ENCODE peak calls at places on chromosome 13, in five cellular contexts. F, Q, K, X and A are unnamed samples. For H3K4me1 and H3K9me3, the result is how much of the 10 kb centered on the place peaks cover.

GRCh38 chr13:111479412-111479811 is 159.0 kb downstream of the TEX29 start:
- DNase-seq in F (no peak), Q (no peak), K (no peak), X (no peak), A (no peak)

GRCh38 chr13:82713681-82714405 is 1168.4 kb downstream of the SLITRK1 start:
- DNase-seq in F (no peak), Q (no peak), K (no peak), X (no peak), A (no peak)

GRCh38 chr13:24693862-24694471 is 13.8 kb downstream of the ATP12A start:
- DNase-seq in F (no peak), Q (peak), K (no peak), X (peak), A (peak)

GRCh38 chr13:36553501-36553900 is 120.3 kb upstream of the SERTM1 start:
- DNase-seq in F (no peak), Q (no peak), K (no peak), X (no peak), A (no peak)

GRCh38 chr13:31032574-31033095 is 100.2 kb downstream of the TEX26 start:
- DNase-seq in F (no peak), Q (no peak), K (no peak), X (no peak), A (no peak)

GRCh38 chr13:109655206-109655600 is 131.2 kb downstream of the IRS2 start:
- DNase-seq in F (no peak), Q (no peak), K (no peak), X (no peak), A (no peak)

GRCh38 chr13:97234236-97234635 is 12.1 kb downstream of the MBNL2 start:
- DNase-seq in F (no peak), Q (no peak), K (no peak), X (no peak), A (no peak)

GRCh38 chr13:74978596-74978995 is 503.4 kb downstream of the TBC1D4 start:
- DNase-seq in F (no peak), Q (no peak), K (no peak), X (no peak), A (no peak)

GRCh38 chr13:25249001-25249543 is 38.2 kb downstream of the MTMR6 start:
- DNase-seq in F (no peak), Q (peak), K (no peak), X (no peak), A (no peak)

GRCh38 chr13:42894765-42895181 is 97.3 kb downstream of the EPSTI1 start:
- DNase-seq in F (no peak), Q (no peak), K (no peak), X (no peak), A (no peak)

GRCh38 chr13:32586022-32586900 is at the start of gene PDS5B:
- DNase-seq in F (peak), Q (peak), K (peak), X (peak), A (peak)

GRCh38 chr13:33138441-33138840 is 122.2 kb downstream of the KL start:
- DNase-seq in F (no peak), Q (no peak), K (no peak), X (no peak), A (no peak)

GRCh38 chr13:92187378-92187989 is 789.1 kb downstream of the GPC5 start:
- DNase-seq in F (no peak), Q (peak), K (no peak), X (no peak), A (no peak)

GRCh38 chr13:76703621-76704020 is 182.6 kb downstream of the KCTD12 start:
- DNase-seq in F (no peak), Q (no peak), K (no peak), X (no peak), A (no peak)

GRCh38 chr13:45339867-45340266 is 1.1 kb downstream of the TPT1 start:
- DNase-seq in F (no peak), Q (no peak), K (no peak), X (no peak), A (no peak)

GRCh38 chr13:31890946-31891345 is 140.6 kb upstream of the FRY start:
- DNase-seq in F (no peak), Q (no peak), K (no peak), X (no peak), A (no peak)

GRCh38 chr13:31920301-31920818 is 111.2 kb upstream of the FRY start:
- DNase-seq in F (no peak), Q (no peak), K (no peak), X (no peak), A (no peak)

GRCh38 chr13:71876648-71877279 is 9.8 kb upstream of the DACH1 start:
- DNase-seq in F (no peak), Q (no peak), K (no peak), X (no peak), A (no peak)

GRCh38 chr13:23348270-23349126 is 85.0 kb downstream of the SACS start:
- DNase-seq in F (no peak), Q (no peak), K (no peak), X (no peak), A (no peak)

GRCh38 chr13:49046002-49046401 is 70.3 kb downstream of the FNDC3A start:
- DNase-seq in F (no peak), Q (no peak), K (no peak), X (no peak), A (no peak)

GRCh38 chr13:65789815-65790214 is 1440.3 kb downstream of the PCDH9 start:
- DNase-seq in F (no peak), Q (no peak), K (no peak), X (no peak), A (no peak)

GRCh38 chr13:111661052-111661451 is 340.6 kb downstream of the TEX29 start:
- DNase-seq in F (no peak), Q (no peak), K (no peak), X (peak), A (no peak)

GRCh38 chr13:30346159-30346788 is 38.9 kb upstream of the KATNAL1 start:
- DNase-seq in F (no peak), Q (no peak), K (no peak), X (no peak), A (peak)

GRCh38 chr13:33057019-33057785 is 41.0 kb downstream of the KL start:
- DNase-seq in F (peak), Q (peak), K (no peak), X (no peak), A (no peak)

GRCh38 chr13:73059460-73060250 is 850 bp downstream of the KLF5 start:
- DNase-seq in F (no peak), Q (peak), K (peak), X (peak), A (peak)

GRCh38 chr13:42740753-42741152 is 40.6 kb upstream of the FAM216B start:
- DNase-seq in F (no peak), Q (no peak), K (peak), X (no peak), A (no peak)

DNA sequence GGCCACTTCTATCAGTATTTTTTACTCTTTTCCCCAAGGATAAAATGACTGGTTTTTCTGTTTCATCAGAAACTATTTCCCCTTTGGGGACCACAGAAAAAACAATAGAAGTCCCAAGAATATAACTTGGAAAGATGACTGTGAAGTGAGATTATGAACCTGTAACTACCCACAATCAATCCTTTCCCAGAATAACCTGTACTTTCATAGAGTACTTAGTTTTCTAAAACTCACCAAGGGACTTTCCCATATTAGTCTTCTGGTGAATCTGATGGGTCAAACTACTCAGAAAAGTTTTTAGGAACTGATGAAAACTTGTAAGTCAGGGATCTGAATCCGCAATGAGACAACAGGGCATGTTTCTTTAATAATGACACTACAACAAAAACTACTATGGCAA is 62.6 kb downstream of the STK24 start:
- DNase-seq in F (no peak), Q (no peak), K (no peak), X (no peak), A (no peak)
- H3K4me1 ChIP-seq in F (under half), Q (under half), K (under half), X (under half), A (under half)

GRCh38 chr13:18961383-18962117 is 220.1 kb downstream of the TUBA3C start:
- DNase-seq in F (no peak), Q (no peak), K (no peak), X (no peak), A (no peak)

GRCh38 chr13:18960637-18961227 is 220.9 kb downstream of the TUBA3C start:
- DNase-seq in F (no peak), Q (no peak), K (no peak), X (no peak), A (no peak)

GRCh38 chr13:18959229-18959628 is 222.4 kb downstream of the TUBA3C start:
- DNase-seq in F (no peak), Q (no peak), K (no peak), X (no peak), A (no peak)

GRCh38 chr13:18962168-18962734 is 219.4 kb downstream of the TUBA3C start:
- DNase-seq in F (no peak), Q (no peak), K (no peak), X (no peak), A (no peak)

DNA sequence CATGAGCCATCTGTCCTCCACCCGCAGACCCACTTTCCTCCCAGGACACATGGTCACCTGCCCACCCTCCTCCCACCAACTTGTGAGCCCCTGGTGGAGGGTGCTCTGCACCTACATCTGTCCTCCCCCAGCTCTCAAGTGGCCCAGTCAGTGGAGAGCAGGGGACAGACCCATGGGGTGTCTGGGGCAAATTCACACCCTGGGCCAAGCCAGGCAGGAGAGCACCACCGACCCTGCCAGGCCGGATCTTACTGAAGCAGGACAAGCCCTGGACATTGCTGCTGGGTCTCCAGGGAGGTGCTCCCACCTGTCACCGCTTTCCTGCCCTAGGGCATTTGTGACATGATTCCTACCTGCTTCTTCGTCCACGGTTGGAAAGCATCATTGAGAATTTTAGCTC is 221.6 kb downstream of the TUBA3C start:
- DNase-seq in F (no peak), Q (no peak), K (no peak), X (no peak), A (no peak)
- H3K9me3 ChIP-seq in F (under half), Q (under half), K (under half), X (half or more), A (under half)

GRCh38 chr13:28826368-28826767 is 6.2 kb downstream of the MTUS2 start:
- DNase-seq in F (no peak), Q (no peak), K (no peak), X (no peak), A (no peak)

GRCh38 chr13:28831117-28831516 is 11.0 kb downstream of the MTUS2 start:
- DNase-seq in F (no peak), Q (no peak), K (no peak), X (no peak), A (no peak)

DNA sequence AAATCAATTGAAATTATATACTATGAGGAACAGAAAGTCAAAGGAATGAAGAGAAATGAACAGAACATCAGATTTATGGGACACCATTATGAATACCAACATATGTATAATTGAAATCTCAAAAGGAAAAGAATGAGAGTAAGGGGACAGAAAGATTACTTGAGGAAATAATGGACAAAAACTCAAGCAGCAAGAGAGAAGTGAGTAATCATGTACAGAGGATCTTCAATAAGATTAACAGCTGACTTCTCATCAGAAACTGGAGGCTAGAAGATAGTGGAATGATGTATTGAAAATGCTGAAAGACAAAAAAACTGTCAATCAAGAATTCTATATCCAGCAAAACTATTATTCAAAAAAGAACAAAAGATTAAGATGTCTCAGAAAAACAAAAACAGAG is 10.4 kb downstream of the MTUS2 start:
- DNase-seq in F (no peak), Q (no peak), K (no peak), X (no peak), A (no peak)
- TF ChIP-seq CTCF in F (no peak), Q (no peak), K (no peak), X (no peak), A (no peak)

GRCh38 chr13:113451951-113452421 is 1.3 kb downstream of the ADPRHL1 start:
- DNase-seq in F (no peak), Q (no peak), K (peak), X (no peak), A (no peak)
- H3K4me1 ChIP-seq in F (under half), Q (under half), K (under half), X (under half), A (under half)

DNA sequence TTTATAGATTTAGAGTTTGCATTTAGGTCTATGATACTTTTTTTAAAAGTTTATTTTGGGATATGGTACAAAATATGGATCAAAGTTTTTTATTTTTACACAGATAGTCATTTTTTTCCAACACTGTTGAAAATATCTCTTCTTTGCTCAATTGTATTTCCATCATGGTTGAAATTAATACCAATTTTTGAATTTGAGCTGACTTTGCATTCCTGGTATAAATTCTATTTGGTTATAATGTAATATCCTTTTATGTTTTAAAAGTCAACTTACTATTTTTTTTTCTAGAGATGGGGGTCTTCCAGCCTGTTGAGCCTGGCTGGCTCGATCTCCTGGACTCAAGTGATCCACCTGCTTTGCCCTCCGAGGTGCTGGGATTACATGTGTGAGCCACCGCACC is 620.1 kb downstream of the OLFM4 start:
- DNase-seq in F (no peak), Q (no peak), K (no peak), X (no peak), A (no peak)
- H3K9me3 ChIP-seq in F (under half), Q (under half), K (under half), X (under half), A (under half)

DNA sequence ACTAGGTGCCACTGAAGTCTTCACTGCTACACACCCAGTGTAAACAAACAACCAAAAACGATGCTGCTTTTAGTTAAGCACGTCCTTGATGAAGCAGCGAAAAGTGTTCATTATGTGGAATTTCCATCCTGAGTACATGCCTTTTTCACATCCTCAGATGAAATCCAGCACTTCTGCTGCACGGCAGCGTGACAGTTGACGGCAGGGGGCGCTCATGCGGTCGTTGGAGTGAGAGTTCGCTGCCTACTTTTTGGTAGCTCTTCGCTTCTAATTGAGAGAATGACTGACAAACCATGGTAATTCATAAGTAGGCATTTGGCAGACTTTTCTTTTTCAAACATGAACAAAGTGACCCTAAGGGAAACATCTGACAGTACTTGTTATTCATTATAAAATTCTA is 1124.9 kb downstream of the EFNB2 start:
- DNase-seq in F (peak), Q (peak), K (peak), X (peak), A (peak)
- TF ChIP-seq CTCF in F (peak), Q (peak), K (peak), X (peak), A (no peak)

GRCh38 chr13:52345048-52345447 is 60.9 kb downstream of the THSD1 start:
- DNase-seq in F (no peak), Q (no peak), K (no peak), X (no peak), A (no peak)
- H3K4me1 ChIP-seq in F (under half), Q (under half), K (under half), X (under half), A (under half)

GRCh38 chr13:113917523-113918371 is 53.9 kb upstream of the GAS6 start:
- DNase-seq in F (no peak), Q (no peak), K (no peak), X (peak), A (no peak)

GRCh38 chr13:113915786-113916329 is 52.0 kb upstream of the GAS6 start:
- DNase-seq in F (no peak), Q (no peak), K (no peak), X (peak), A (no peak)

GRCh38 chr13:113915012-113915763 is 51.3 kb upstream of the GAS6 start:
- DNase-seq in F (no peak), Q (no peak), K (no peak), X (peak), A (no peak)

GRCh38 chr13:113917096-113917495 is 53.2 kb upstream of the GAS6 start:
- DNase-seq in F (no peak), Q (no peak), K (no peak), X (no peak), A (no peak)

DNA sequence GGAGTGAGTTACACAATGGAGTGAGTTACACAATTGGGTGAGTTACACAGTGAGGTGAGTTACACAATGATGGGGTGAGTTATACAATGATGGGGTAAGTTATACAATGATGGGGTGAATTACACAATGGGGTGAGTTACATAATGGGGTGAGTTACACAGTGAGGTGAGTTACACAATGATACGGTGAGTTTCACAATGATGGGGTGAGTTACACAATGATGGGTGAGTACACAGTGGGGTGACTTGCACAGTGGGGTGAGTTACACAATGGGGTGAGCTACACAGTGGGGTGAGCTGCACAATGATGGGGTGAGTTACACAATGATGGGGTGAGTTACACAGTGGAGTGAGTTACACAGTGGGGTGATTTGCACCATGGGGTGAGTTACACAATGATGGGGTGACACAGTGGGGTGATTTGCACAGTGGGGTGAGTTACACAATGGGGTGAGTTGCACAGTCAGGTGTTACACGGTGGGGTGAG is 52.5 kb upstream of the GAS6 start:
- DNase-seq in F (no peak), Q (no peak), K (no peak), X (peak), A (no peak)
- H3K9me3 ChIP-seq in F (under half), Q (under half), K (under half), X (under half), A (under half)

GRCh38 chr13:103788061-103788652 is 721.9 kb upstream of the SLC10A2 start:
- DNase-seq in F (no peak), Q (no peak), K (no peak), X (peak), A (no peak)
- TF ChIP-seq CTCF in F (no peak), Q (peak), K (no peak), X (peak), A (no peak)

DNA sequence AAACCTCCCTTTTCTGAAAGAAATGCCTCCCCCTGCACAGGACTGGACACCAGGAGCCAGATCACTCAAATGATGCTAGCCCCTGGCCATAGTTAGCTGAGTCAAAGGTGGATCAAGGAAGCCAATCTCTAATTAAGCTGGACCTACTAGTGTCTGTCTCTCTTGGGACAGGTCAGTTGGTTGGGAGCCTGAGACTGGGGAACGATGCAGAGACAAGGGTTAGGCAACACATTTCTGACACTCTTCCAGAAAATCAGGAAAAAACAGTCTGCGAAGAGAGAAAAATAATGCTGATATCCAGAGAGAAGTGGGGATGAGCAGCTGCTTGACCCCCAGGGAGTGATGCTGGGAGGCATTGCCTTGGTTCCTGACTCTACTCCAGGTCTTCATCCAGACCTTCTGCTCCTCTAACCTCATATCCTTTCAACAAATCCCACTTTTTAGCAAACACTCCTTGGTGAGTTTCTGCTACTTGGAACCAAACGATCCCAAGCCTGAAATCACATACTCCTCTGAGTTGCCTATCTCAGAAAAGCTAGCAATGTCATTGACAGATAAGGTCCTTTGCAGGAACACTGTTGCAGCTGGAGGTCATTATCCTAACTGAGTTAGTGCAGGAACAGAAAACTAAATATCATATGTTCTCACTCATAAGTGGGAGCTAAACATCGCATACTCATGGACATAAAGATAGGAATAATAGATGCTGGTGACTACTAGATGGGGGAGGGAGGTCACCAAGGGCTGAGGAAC is 369.7 kb downstream of the COG6 start:
- DNase-seq in F (no peak), Q (no peak), K (no peak), X (no peak), A (no peak)
- H3K4me1 ChIP-seq in F (under half), Q (under half), K (under half), X (under half), A (under half)